ENCODE peak calls at places on chromosomes 7 and 10, in six cellular contexts. D is body of pancreas, V is IMR-90, S is HepG2, F is breast epithelium, T is ovary. U is an unnamed sample.

GRCh38 chr10:44473146-44473545 is 88.2 kb upstream of the CXCL12 start:
- DNase-seq in D (no peak), V (no peak), S (no peak), F (no peak), T (no peak), U (no peak)

GRCh38 chr7:79876769-79877362 is 257.8 kb upstream of the GNAI1 start:
- DNase-seq in D (no peak), V (peak), S (no peak), F (no peak), T (no peak), U (no peak)

GRCh38 chr10:118401708-118402107 is 59.6 kb upstream of the FAM204A start:
- DNase-seq in D (no peak), V (no peak), S (no peak), F (no peak), T (no peak), U (no peak)

GRCh38 chr7:112346381-112347060 is 103.7 kb upstream of the IFRD1 start:
- DNase-seq in D (no peak), V (no peak), S (no peak), F (no peak), T (no peak), U (no peak)

GRCh38 chr10:129104266-129105045 is 362.6 kb upstream of the MGMT start:
- DNase-seq in D (no peak), V (peak), S (no peak), F (no peak), T (no peak), U (no peak)

GRCh38 chr10:125023269-125023668 is 81.3 kb downstream of the ZRANB1 start:
- DNase-seq in D (peak), V (no peak), S (peak), F (no peak), T (no peak), U (no peak)

GRCh38 chr10:34319197-34319846 is 495.8 kb downstream of the PARD3 start:
- DNase-seq in D (peak), V (peak), S (peak), F (no peak), T (peak), U (no peak)

GRCh38 chr7:98996162-98996552 is 117.8 kb downstream of the TRRAP start:
- DNase-seq in D (no peak), V (no peak), S (no peak), F (no peak), T (no peak), U (no peak)

GRCh38 chr7:127393370-127394058 is 1.0 kb upstream of the ZNF800 start:
- DNase-seq in D (peak), V (no peak), S (no peak), F (no peak), T (peak), U (no peak)

DNA sequence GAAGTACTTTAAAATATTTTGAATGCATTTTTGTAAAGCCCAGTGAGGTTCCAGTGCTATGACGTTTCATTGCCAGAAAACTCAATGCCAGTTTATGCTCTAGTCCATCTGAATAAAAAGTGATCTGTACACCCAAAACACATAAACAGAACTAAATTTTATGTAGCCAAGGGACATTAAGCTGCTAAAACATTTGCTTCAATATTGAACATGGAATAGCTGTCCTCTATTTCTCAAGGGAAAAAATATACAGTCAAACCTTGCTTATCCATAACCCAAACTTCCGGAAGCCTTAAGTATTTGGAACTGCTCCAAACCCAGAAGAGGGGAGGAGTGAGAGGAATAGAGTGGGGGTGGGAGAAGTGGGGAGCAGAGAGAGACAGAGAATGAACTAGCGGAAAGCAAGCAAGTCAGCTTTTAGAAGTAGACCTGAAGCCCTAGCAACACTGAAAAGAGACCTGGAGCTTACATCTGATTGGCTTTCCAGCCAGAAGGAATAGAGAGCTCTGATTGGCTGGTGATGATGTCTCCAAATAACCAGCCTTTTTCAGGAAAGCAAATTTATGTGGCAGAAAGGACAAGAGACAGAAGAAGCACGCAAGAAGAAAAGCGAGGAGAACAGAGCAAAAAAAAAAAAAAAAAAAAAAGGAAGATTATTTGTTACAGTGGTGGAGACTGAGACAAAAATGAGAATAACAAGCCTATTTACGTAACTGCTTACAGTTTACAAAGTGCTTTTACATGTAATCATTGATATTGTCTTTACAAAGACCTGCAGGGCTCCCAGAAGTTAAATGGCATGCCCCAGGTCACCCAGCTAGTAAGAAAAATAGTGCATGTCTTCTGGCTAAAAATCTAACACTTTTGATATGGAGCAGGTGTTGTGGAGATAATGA is 196.0 kb downstream of the RNLS start:
- DNase-seq in D (peak), V (peak), S (peak), F (no peak), T (peak), U (no peak)
- TF ChIP-seq POLR2A in D (peak), V (no peak), S (no peak), F (no peak), T (no peak), U (no peak)

DNA sequence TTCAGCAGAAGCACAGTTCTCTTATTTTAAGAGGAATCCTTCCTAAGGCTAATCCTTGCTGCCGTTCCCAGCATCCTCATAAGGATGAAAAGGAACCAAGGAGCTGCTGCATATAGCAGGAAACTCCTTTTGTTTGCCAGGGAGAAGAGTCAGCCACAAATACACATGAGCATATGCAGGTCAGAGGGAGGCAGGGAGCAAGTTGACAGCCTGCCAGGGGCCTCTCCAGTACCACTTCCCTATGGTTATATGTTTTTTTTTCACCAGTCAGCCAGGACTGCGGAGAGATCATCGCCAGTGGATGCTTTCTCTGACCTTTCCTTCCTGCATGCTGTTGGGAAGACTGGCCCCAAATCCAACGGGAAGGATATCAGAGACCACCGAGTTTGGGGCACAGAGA is 39.8 kb downstream of the SLC35B4 start:
- DNase-seq in D (no peak), V (no peak), S (no peak), F (no peak), T (no peak), U (no peak)
- TF ChIP-seq POLR2A in D (no peak), V (no peak), S (no peak), F (no peak), T (no peak), U (no peak)

GRCh38 chr7:20839196-20839735 is 52.6 kb upstream of the SP8 start:
- DNase-seq in D (no peak), V (no peak), S (no peak), F (no peak), T (no peak), U (no peak)

GRCh38 chr7:20831451-20831850 is 44.8 kb upstream of the SP8 start:
- DNase-seq in D (no peak), V (no peak), S (no peak), F (no peak), T (no peak), U (no peak)

GRCh38 chr7:20831976-20832375 is 45.3 kb upstream of the SP8 start:
- DNase-seq in D (no peak), V (no peak), S (no peak), F (no peak), T (no peak), U (no peak)

GRCh38 chr7:20834656-20835055 is 48.0 kb upstream of the SP8 start:
- DNase-seq in D (no peak), V (no peak), S (no peak), F (no peak), T (no peak), U (no peak)

DNA sequence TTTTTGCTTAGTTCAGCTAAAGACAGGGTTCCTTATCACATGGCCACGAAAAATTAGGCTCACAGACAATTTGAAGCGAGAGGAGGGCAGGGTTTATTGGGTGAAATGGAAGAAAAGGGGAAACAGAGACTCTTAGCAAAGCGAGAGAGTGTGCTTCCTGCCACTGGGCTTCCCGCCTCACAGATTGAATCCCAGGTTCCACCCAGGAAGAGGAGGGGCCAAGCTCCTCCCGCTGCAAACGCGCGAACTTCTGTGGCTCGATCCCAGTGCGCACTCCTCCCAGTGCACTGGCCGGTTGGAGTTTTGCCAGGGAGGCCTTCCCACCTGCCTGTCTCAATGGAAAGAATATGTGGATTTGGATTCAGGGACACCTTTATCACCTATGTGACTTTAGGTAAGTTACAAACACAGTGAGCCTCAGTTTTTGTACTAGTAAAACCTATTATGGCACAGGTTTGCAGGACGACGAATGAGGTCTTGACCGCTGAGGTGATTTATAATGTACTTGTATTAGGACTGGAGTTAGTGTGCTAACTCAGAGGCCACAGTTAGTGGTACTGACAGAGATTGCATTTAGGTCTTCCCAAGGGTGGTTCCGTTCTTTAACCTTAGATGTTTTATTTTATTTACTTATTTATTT is 48.5 kb upstream of the SP8 start:
- DNase-seq in D (no peak), V (no peak), S (no peak), F (no peak), T (no peak), U (no peak)
- TF ChIP-seq POLR2A in D (no peak), V (no peak), S (no peak), F (no peak), T (no peak), U (no peak)

DNA sequence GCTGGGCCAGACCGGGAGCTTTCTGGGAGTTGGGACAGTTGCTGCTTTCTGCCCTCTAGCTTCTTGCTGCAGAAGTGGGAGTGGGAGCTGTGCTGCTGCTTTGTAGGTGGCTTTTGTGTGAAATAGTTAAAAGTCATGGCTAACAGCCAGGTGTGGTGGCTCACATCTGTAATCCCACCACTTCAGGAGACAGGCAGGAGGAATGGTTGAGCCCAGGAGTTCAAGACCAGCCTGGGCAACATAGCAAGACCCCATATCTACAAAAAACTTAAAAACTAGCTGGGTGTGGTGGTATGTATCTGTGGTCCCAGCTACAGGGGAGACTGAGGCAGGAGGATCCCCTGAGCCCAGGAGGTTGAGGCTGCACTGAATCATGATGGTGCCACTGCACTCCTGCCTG is 13.7 kb downstream of the TACR2 start:
- DNase-seq in D (no peak), V (no peak), S (no peak), F (no peak), T (no peak), U (no peak)
- TF ChIP-seq POLR2A in D (no peak), V (no peak), S (no peak), F (no peak), T (no peak), U (no peak)

GRCh38 chr10:69247313-69247710 is 27.2 kb downstream of the HKDC1 start:
- DNase-seq in D (no peak), V (no peak), S (no peak), F (no peak), T (no peak), U (no peak)
- TF ChIP-seq POLR2A in D (no peak), V (no peak), S (no peak), F (no peak), T (no peak), U (no peak)

GRCh38 chr7:2629740-2630681 is 1.8 kb upstream of the TTYH3 start:
- DNase-seq in D (no peak), V (peak), S (peak), F (peak), T (no peak), U (no peak)
- TF ChIP-seq POLR2A in D (no peak), V (no peak), S (no peak), F (no peak), T (no peak), U (no peak)

GRCh38 chr7:77351539-77352004 is 64.6 kb downstream of the GSAP start:
- DNase-seq in D (no peak), V (no peak), S (no peak), F (no peak), T (no peak), U (peak)
- TF ChIP-seq POLR2A in D (no peak), V (no peak), S (no peak), F (no peak), T (no peak), U (peak)

GRCh38 chr10:112373912-112374338 is at the start of gene ACSL5:
- DNase-seq in D (no peak), V (no peak), S (peak), F (no peak), T (no peak), U (no peak)
- TF ChIP-seq POLR2A in D (no peak), V (no peak), S (peak), F (no peak), T (no peak), U (no peak)

DNA sequence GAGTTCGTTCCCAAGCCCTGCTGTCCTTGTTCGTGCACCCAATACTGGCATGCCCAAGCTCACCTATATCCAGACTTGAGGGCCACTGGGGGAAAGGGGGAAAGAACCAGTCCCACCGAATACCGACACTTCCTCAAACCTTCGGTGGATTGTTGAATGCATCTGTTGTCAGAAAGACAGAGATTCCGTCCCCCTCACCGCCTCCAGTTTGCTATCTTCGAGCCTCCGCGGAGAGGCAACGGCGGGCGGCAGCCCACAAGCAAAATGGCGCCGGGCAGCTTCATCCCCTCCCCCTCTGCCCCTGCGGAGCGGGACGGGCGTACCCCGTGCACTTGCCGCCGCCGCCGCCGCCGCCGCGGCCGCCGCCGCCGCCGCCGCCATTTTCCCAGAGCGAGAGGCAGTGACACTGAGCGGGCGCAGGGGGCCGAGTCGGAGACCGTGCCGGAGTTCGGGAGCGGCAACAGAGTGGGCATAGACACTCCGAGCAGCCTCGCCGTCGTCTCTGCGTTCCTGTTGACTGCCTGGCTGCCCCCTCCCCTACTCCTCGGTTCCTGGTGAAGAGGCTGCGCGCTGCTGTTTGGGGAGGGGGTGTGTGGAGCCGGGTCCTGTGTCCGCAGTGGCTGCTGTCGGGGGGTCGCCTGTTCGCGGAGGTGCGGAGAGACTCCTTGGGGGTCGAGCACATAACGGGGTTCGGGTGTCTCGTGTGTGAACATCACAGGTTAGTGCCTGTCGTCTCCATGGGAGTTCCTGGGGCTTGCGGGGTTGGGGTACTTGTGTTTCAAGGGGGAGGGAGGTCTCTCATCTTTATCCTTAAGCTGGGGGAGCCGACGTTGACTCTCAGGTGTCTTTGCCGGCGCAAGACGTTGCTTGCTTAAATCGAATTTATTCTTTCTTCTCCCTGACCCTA is at the start of gene KMT2E:
- DNase-seq in D (peak), V (peak), S (peak), F (peak), T (peak), U (peak)
- TF ChIP-seq POLR2A in D (no peak), V (no peak), S (peak), F (no peak), T (peak), U (peak)

U was measured in GM12892.